ENCODE peak calls at places on chromosome 5, in five cellular contexts. G is posterior cingulate gyrus, K is iris pigment epithelial cell, O is erythroblast, U is NCI-H1092 treated with DMSO at 0.1 percent for 48 hours. F is an unnamed sample.

GRCh38 chr5:32426440-32427151 is 17.9 kb downstream of the ZFR start:
- DNase-seq in G (no peak), K (no peak), O (no peak), U (no peak), F (no peak)

GRCh38 chr5:150694638-150695037 is 6.2 kb downstream of the RBM22 start:
- DNase-seq in G (no peak), K (peak), O (peak), U (no peak), F (peak)

GRCh38 chr5:143931389-143931984 is 119.5 kb downstream of the HMHB1 start:
- DNase-seq in G (no peak), K (no peak), O (no peak), U (peak), F (no peak)

GRCh38 chr5:72649449-72649848 is 142.2 kb upstream of the ZNF366 start:
- DNase-seq in G (no peak), K (peak), O (no peak), U (no peak), F (peak)

GRCh38 chr5:33755216-33755615 is 136.6 kb downstream of the ADAMTS12 start:
- DNase-seq in G (no peak), K (peak), O (no peak), U (no peak), F (peak)

GRCh38 chr5:174596429-174596828 is 128.0 kb upstream of the MSX2 start:
- DNase-seq in G (no peak), K (peak), O (no peak), U (no peak), F (peak)

GRCh38 chr5:103036601-103037000 is 83.3 kb downstream of the GIN1 start:
- DNase-seq in G (no peak), K (peak), O (no peak), U (no peak), F (peak)

GRCh38 chr5:76638466-76638865 is 15.3 kb upstream of the F2RL2 start:
- DNase-seq in G (no peak), K (peak), O (no peak), U (no peak), F (no peak)

GRCh38 chr5:456351-457194 is 13.6 kb downstream of the EXOC3 start:
- DNase-seq in G (no peak), K (no peak), O (no peak), U (no peak), F (no peak)

GRCh38 chr5:158658439-158659230 is 441.1 kb downstream of the EBF1 start:
- DNase-seq in G (no peak), K (peak), O (no peak), U (no peak), F (no peak)

GRCh38 chr5:170105643-170106611 is at the start of gene FOXI1:
- DNase-seq in G (no peak), K (no peak), O (no peak), U (no peak), F (no peak)

GRCh38 chr5:19322716-19323485 is 665.1 kb downstream of the CDH18 start:
- DNase-seq in G (no peak), K (peak), O (no peak), U (no peak), F (no peak)

GRCh38 chr5:142981886-142982820 is 212.0 kb downstream of the ARHGAP26 start:
- DNase-seq in G (peak), K (peak), O (no peak), U (no peak), F (peak)

GRCh38 chr5:149069711-149070110 is 6.8 kb upstream of the SH3TC2 start:
- DNase-seq in G (no peak), K (no peak), O (no peak), U (no peak), F (no peak)

GRCh38 chr5:137446611-137447010 is 52.5 kb downstream of the SPOCK1 start:
- DNase-seq in G (no peak), K (no peak), O (no peak), U (no peak), F (no peak)

F was measured in fibroblast of villous mesenchyme.